ENCODE peak calls at places on chromosome 5, in seven cellular contexts. T is NCI-H69; L is stimulated activated CD4-positive, alpha-beta T cell treated with anti-CD3 and anti-CD28 coated beads, Interleukin-1b, Interleukin-23, amount 100 ng/mL, for 1 hour; J is substantia nigra; S is NCI-H526; E is activated naive CD8-positive, alpha-beta T cell treated with anti-CD3 and anti-CD28 coated beads for 36 hours; Q is caudate nucleus. Y is an unnamed sample.

GRCh38 chr5:91011029-91011428 is 372.1 kb downstream of the ARRDC3 start:
- DNase-seq in J (no peak), E (no peak), T (no peak), S (no peak), L (no peak), Q (no peak), Y (no peak)

GRCh38 chr5:73437126-73438047 is 11.2 kb downstream of the FOXD1 start:
- DNase-seq in E (no peak), T (peak; percentile 80), L (no peak), S (peak; percentile 59), J (no peak), Q (no peak), Y (no peak)

GRCh38 chr5:95904827-95905226 is 56.8 kb downstream of the ELL2 start:
- DNase-seq in T (no peak), E (no peak), J (no peak), L (no peak), S (no peak), Q (no peak), Y (no peak)

GRCh38 chr5:4097194-4097593 is 501.6 kb downstream of the IRX1 start:
- DNase-seq in S (peak; percentile 16), Q (no peak), J (no peak), E (no peak), T (no peak), L (no peak), Y (no peak)

GRCh38 chr5:96433066-96433447 is at the start of gene PCSK1:
- DNase-seq in E (no peak), S (peak; percentile 56), J (no peak), T (peak; percentile 96), L (no peak), Q (no peak), Y (no peak)

GRCh38 chr5:132961887-132962286 is 1.5 kb downstream of the AFF4 start:
- DNase-seq in Q (no peak), T (peak; percentile 18), J (no peak), E (no peak), S (no peak), L (no peak), Y (no peak)

GRCh38 chr5:139402561-139403158 is 1.2 kb downstream of the SPATA24 start:
- DNase-seq in T (peak; percentile 62), L (no peak), J (no peak), S (no peak), Q (no peak), E (no peak), Y (no peak)

GRCh38 chr5:10756539-10756938 is 4.5 kb downstream of the DAP start:
- DNase-seq in T (no peak), L (no peak), Q (no peak), S (no peak), J (no peak), E (no peak), Y (peak; percentile 2)

GRCh38 chr5:158471179-158471924 is 612.4 kb upstream of the CLINT1 start:
- DNase-seq in Q (no peak), J (no peak), T (peak; percentile 41), L (no peak), S (peak; percentile 99), E (no peak), Y (no peak)

GRCh38 chr5:136279314-136279713 is 86.0 kb downstream of the TRPC7 start:
- DNase-seq in Q (no peak), T (no peak), J (no peak), S (no peak), E (no peak), L (no peak), Y (no peak)

GRCh38 chr5:57302643-57303042 is 128.8 kb downstream of the GPBP1 start:
- DNase-seq in L (no peak), Q (no peak), E (no peak), J (no peak), T (no peak), S (no peak), Y (no peak)

GRCh38 chr5:68656936-68657857 is 436.6 kb upstream of the SLC30A5 start:
- DNase-seq in L (no peak), E (no peak), S (no peak), T (peak; percentile 77), J (no peak), Q (no peak), Y (no peak)

GRCh38 chr5:15943487-15943886 is 236.1 kb downstream of the MARCHF11 start:
- DNase-seq in E (no peak), J (no peak), Q (no peak), S (no peak), T (no peak), L (no peak), Y (no peak)

GRCh38 chr5:59992206-59992605 is 98.7 kb upstream of the PDE4D start:
- DNase-seq in S (no peak), Q (no peak), T (no peak), J (no peak), L (no peak), E (no peak), Y (no peak)

GRCh38 chr5:179209359-179210150 is 135.7 kb downstream of the ADAMTS2 start:
- DNase-seq in T (no peak), L (no peak), E (no peak), J (no peak), Q (no peak), S (no peak), Y (no peak)

GRCh38 chr5:72138943-72139467 is 31.7 kb downstream of the MAP1B start:
- DNase-seq in T (no peak), S (no peak), L (no peak), J (no peak), Q (no peak), E (peak; percentile 6), Y (no peak)

GRCh38 chr5:59380350-59380951 is 513.1 kb downstream of the PDE4D start:
- DNase-seq in S (no peak), T (peak; percentile 86), L (no peak), J (no peak), E (peak; percentile 34), Q (no peak), Y (no peak)

GRCh38 chr5:56761486-56761885 is 53.9 kb upstream of the MAP3K1 start:
- DNase-seq in J (no peak), T (no peak), S (no peak), Q (no peak), L (no peak), E (no peak), Y (no peak)

GRCh38 chr5:78819707-78820106 is 165.4 kb downstream of the ARSB start:
- DNase-seq in S (no peak), E (no peak), T (no peak), L (no peak), J (no peak), Q (no peak), Y (no peak)

GRCh38 chr5:176817864-176818377 is 7.6 kb downstream of the UNC5A start:
- DNase-seq in T (peak; percentile 89), J (no peak), L (no peak), E (peak; percentile 42), S (peak; percentile 15), Q (no peak), Y (no peak)

GRCh38 chr5:40871177-40871576 is 30.0 kb downstream of the CARD6 start:
- DNase-seq in S (no peak), Q (no peak), J (no peak), T (no peak), L (no peak), E (no peak), Y (no peak)

GRCh38 chr5:42749020-42749419 is 7.6 kb upstream of the CCDC152 start:
- DNase-seq in Q (no peak), J (no peak), S (no peak), T (no peak), E (no peak), L (no peak), Y (no peak)

Y was measured in GOT3.